ENCODE peak calls at places on chromosomes 7 and 10, in ten cellular contexts. F is uterus, C is IMR-90, Q is A549, R is gastrocnemius medialis, D is body of pancreas, I is esophagus muscularis mucosa, E is transverse colon, H is esophagus squamous epithelium, Y is H1. N is an unnamed sample. For H3K9me3, the result is how much of the 10 kb centered on the place peaks cover.

GRCh38 chr7:1597361-1597760 is 27.5 kb upstream of the PSMG3 start:
- DNase-seq in F (no peak), C (no peak), Q (no peak), R (no peak), D (no peak), I (no peak), E (no peak), H (no peak), Y (no peak), N (no peak)

GRCh38 chr7:24580283-24580946 is 7.2 kb downstream of the PALS2 start:
- DNase-seq in F (no peak), C (peak), Q (no peak), R (no peak), D (no peak), I (no peak), E (no peak), H (no peak), Y (no peak), N (no peak)

GRCh38 chr7:28155964-28156363 is 24.6 kb downstream of the JAZF1 start:
- DNase-seq in F (no peak), C (peak), Q (no peak), R (no peak), D (peak), I (no peak), E (no peak), H (no peak), Y (no peak), N (no peak)

GRCh38 chr10:18279202-18279601 is 139.0 kb downstream of the CACNB2 start:
- DNase-seq in F (no peak), C (peak), Q (no peak), R (no peak), D (no peak), I (no peak), E (no peak), H (no peak), Y (no peak), N (no peak)

GRCh38 chr10:70137927-70138883 is 5.6 kb upstream of the AIFM2 start:
- DNase-seq in F (peak), C (no peak), Q (no peak), R (no peak), D (no peak), I (no peak), E (peak), H (no peak), Y (no peak), N (no peak)

GRCh38 chr10:125823663-125824251 is 411 bp downstream of the BCCIP start:
- DNase-seq in F (no peak), C (peak), Q (no peak), R (no peak), D (no peak), I (no peak), E (no peak), H (no peak), Y (no peak), N (no peak)

GRCh38 chr10:89228136-89228535 is 21.0 kb upstream of the CH25H start:
- DNase-seq in F (no peak), C (no peak), Q (no peak), R (no peak), D (no peak), I (peak), E (no peak), H (no peak), Y (no peak), N (no peak)

GRCh38 chr10:46545861-46546590 is 10.4 kb downstream of the GPRIN2 start:
- DNase-seq in F (no peak), C (no peak), Q (peak), R (peak), D (no peak), I (no peak), E (no peak), H (no peak), Y (no peak), N (peak)

GRCh38 chr10:75772153-75772887 is 340.9 kb downstream of the LRMDA start:
- DNase-seq in F (no peak), C (no peak), Q (no peak), R (no peak), D (peak), I (no peak), E (no peak), H (no peak), Y (no peak), N (no peak)

GRCh38 chr10:8404721-8405120 is 350.2 kb downstream of the GATA3 start:
- DNase-seq in F (no peak), C (no peak), Q (no peak), R (no peak), D (no peak), I (no peak), E (no peak), H (no peak), Y (no peak), N (no peak)

GRCh38 chr10:5887641-5888040 is 2.1 kb downstream of the ANKRD16 start:
- DNase-seq in F (no peak), C (no peak), Q (no peak), R (no peak), D (no peak), I (no peak), E (no peak), H (no peak), Y (no peak), N (no peak)

GRCh38 chr10:109934958-109935793 is 11.9 kb upstream of the XPNPEP1 start:
- DNase-seq in F (no peak), C (peak), Q (no peak), R (no peak), D (peak), I (no peak), E (no peak), H (no peak), Y (peak), N (peak)

GRCh38 chr10:116710021-116710420 is 32.3 kb downstream of the HSPA12A start:
- DNase-seq in F (no peak), C (no peak), Q (no peak), R (no peak), D (no peak), I (no peak), E (no peak), H (no peak), Y (no peak), N (no peak)

GRCh38 chr10:132961864-132962622 is 19.7 kb upstream of the CFAP46 start:
- DNase-seq in F (peak), C (peak), Q (peak), R (no peak), D (peak), I (no peak), E (peak), H (no peak), Y (peak), N (peak)

GRCh38 chr10:103757531-103758293 is 97.7 kb downstream of the SH3PXD2A start:
- DNase-seq in F (no peak), C (peak), Q (peak), R (peak), D (peak), I (no peak), E (peak), H (no peak), Y (no peak), N (no peak)

GRCh38 chr10:24434961-24435360 is 226.0 kb downstream of the KIAA1217 start:
- DNase-seq in F (no peak), C (no peak), Q (no peak), R (no peak), D (no peak), I (no peak), E (no peak), H (no peak), Y (no peak), N (no peak)

GRCh38 chr10:29189272-29189671 is 99.6 kb upstream of the LYZL1 start:
- DNase-seq in F (no peak), C (no peak), Q (no peak), R (peak), D (no peak), I (no peak), E (no peak), H (no peak), Y (no peak), N (no peak)

GRCh38 chr7:35019179-35019729 is 18.0 kb downstream of the DPY19L1 start:
- DNase-seq in F (no peak), C (no peak), Q (no peak), R (no peak), D (no peak), I (no peak), E (no peak), H (no peak), Y (no peak), N (no peak)

GRCh38 chr10:95273393-95274312 is 17.1 kb downstream of the PDLIM1 start:
- DNase-seq in F (peak), C (peak), Q (peak), R (peak), D (peak), I (peak), E (peak), H (no peak), Y (no peak), N (peak)

GRCh38 chr7:33903770-33904679 is 1.3 kb upstream of the BMPER start:
- DNase-seq in F (peak), C (peak), Q (peak), R (peak), D (peak), I (no peak), E (peak), H (no peak), Y (no peak), N (peak)

GRCh38 chr10:117174439-117175214 is 22.7 kb upstream of the KCNK18 start:
- DNase-seq in F (peak), C (peak), Q (peak), R (peak), D (peak), I (peak), E (peak), H (no peak), Y (peak), N (peak)

GRCh38 chr7:105256621-105257283 is 132.0 kb downstream of the SRPK2 start:
- DNase-seq in F (no peak), C (no peak), Q (no peak), R (no peak), D (no peak), I (no peak), E (no peak), H (no peak), Y (no peak), N (no peak)

GRCh38 chr10:101939718-101940117 is 96.1 kb upstream of the KCNIP2 start:
- DNase-seq in F (no peak), C (no peak), Q (no peak), R (no peak), D (no peak), I (no peak), E (no peak), H (no peak), Y (no peak), N (no peak)

GRCh38 chr7:35253182-35253679 is 669 bp downstream of the TBX20 start:
- DNase-seq in F (no peak), C (no peak), Q (peak), R (no peak), D (no peak), I (no peak), E (no peak), H (no peak), Y (no peak), N (no peak)

GRCh38 chr10:125162181-125162906 is 2.0 kb upstream of the CTBP2 start:
- DNase-seq in F (no peak), C (no peak), Q (no peak), R (no peak), D (no peak), I (no peak), E (no peak), H (no peak), Y (no peak), N (no peak)

GRCh38 chr10:10891437-10891836 is 126.2 kb upstream of the CELF2 start:
- DNase-seq in F (no peak), C (peak), Q (no peak), R (peak), D (no peak), I (no peak), E (no peak), H (no peak), Y (no peak), N (no peak)

GRCh38 chr10:117541909-117542705 is 439 bp upstream of the EMX2 start:
- DNase-seq in F (peak), C (peak), Q (peak), R (peak), D (no peak), I (no peak), E (no peak), H (no peak), Y (no peak), N (no peak)

GRCh38 chr10:8499312-8499711 is 444.8 kb downstream of the GATA3 start:
- DNase-seq in F (no peak), C (no peak), Q (no peak), R (no peak), D (no peak), I (no peak), E (no peak), H (no peak), Y (no peak), N (no peak)

GRCh38 chr7:31126976-31127375 is 74.9 kb downstream of the ADCYAP1R1 start:
- DNase-seq in F (no peak), C (peak), Q (no peak), R (no peak), D (no peak), I (no peak), E (no peak), H (no peak), Y (no peak), N (no peak)

GRCh38 chr7:836429-836828 is 4.2 kb downstream of the SUN1 start:
- DNase-seq in F (no peak), C (peak), Q (peak), R (peak), D (no peak), I (no peak), E (peak), H (no peak), Y (no peak), N (no peak)

GRCh38 chr7:154679689-154680088 is 323.2 kb downstream of the PAXIP1 start:
- DNase-seq in F (no peak), C (no peak), Q (no peak), R (no peak), D (no peak), I (no peak), E (no peak), H (no peak), Y (no peak), N (no peak)

GRCh38 chr7:154677454-154677853 is 325.5 kb downstream of the PAXIP1 start:
- DNase-seq in F (no peak), C (no peak), Q (no peak), R (no peak), D (no peak), I (no peak), E (no peak), H (no peak), Y (no peak), N (no peak)

GRCh38 chr7:154684651-154685563 is 318.0 kb downstream of the PAXIP1 start:
- DNase-seq in F (no peak), C (no peak), Q (no peak), R (no peak), D (no peak), I (no peak), E (peak), H (no peak), Y (no peak), N (no peak)

GRCh38 chr7:154682003-154682402 is 320.9 kb downstream of the PAXIP1 start:
- DNase-seq in F (no peak), C (no peak), Q (no peak), R (no peak), D (no peak), I (no peak), E (no peak), H (no peak), Y (no peak), N (no peak)

DNA sequence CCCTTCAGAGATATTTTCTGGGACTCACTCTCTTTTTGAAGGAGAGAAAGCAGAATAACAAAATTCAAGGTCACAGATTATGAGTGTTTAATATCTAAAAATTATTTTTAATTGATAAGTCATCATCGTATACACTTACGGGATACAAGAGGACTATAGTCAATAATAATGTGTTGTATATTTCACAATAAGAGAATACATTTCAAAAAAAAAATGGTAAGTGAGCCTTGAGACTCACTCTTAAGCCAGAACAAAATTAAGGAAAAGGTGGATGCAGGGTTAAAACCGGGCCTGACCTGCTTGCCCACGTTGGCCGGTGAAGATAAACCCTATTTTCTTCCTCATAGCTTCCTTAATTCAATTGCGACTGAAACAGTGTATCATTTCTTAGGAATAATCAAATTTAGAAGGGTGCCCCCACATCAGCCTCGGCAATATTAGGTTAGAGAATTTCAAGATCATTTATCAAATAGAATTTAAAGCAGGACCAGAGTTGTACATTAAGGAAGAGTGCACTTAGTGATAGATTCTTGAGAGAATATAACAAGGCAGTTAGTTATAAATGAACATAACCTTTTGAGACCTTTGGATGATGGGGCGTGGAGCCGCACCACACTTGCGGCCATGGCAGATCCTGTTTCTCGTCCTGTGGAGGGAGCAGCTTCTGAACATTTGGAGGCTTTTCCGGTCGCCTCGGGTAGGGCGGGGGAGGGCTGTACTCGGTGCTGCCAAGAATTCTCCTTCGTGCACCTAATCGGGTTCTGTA is 321.8 kb downstream of the PAXIP1 start:
- DNase-seq in F (no peak), C (no peak), Q (no peak), R (no peak), D (no peak), I (no peak), E (no peak), H (no peak), Y (no peak), N (no peak)
- TF ChIP-seq POLR2A in F (no peak), C (no peak), Q (no peak), R (no peak), D (no peak), I (no peak), E (no peak), H (no peak), Y (no peak), N (no peak)

DNA sequence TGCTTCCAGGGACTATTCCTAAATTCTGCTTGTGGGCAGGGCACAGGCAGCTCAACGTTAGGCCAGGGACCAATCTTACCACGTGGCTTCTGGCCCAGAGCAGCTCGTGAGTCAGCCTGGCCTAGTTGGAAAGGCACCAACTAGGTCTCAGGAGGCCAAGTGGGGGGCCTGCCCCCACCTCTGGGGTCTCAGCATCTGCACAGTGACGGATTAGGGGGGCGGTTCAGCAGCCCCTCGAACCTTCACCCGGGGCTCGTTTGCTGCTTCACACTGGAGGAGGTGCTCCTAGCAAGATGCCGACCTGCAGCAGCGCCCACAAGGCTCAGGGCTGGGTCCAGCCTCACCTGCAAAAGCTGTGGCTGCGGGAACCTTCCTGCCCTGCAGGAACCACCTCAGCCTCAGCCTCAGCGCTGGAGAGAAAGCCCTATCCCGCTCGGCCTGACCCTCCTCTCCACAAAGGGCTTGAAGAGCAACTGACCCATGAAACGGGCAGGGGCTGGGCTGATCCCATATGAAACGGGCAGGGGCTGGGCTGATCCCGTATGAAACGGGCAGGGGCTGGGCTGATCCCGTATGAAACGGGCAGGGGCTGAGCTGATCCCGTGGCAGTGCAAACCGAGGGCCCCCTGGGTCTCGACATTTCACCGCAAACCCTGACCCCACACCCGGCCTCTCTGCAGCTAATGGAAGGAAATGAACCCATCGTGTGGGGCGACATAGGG is 447.5 kb downstream of the DNAJB6 start:
- DNase-seq in F (no peak), C (no peak), Q (no peak), R (no peak), D (no peak), I (no peak), E (no peak), H (no peak), Y (no peak), N (no peak)
- H3K9me3 ChIP-seq in F (under half), C (half or more), Q (under half), R (under half), D (under half), I (under half), E (under half), H (under half), Y (under half), N (under half)

DNA sequence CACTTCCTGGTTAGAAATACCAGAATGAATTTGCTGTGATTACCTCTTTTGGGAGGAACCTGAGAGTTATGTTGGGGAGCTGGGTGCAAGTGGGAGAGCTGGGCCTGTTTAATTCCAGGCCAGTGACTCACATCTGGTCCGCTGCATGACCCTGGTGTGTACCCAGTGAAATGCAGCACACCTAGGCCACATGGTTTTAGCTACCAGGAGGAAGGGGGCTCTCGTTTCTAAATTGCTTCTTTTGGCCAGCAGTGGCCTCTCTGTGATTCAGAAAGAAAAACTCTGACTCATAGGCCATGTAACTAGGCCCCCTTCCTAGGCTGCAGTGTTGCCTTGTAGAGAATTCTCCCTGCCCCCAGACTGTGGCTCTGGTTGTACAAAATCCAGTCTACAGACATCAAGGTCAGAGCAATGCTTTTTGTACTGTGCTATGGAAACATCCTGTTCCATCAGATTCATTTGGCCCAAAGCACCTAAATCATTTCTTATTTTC is 6.7 kb downstream of the AGFG2 start:
- DNase-seq in F (peak), C (peak), Q (peak), R (peak), D (peak), I (no peak), E (peak), H (no peak), Y (no peak), N (peak)
- TF ChIP-seq POLR2A in F (no peak), C (no peak), Q (no peak), R (no peak), D (no peak), I (no peak), E (no peak), H (no peak), Y (peak), N (no peak)

GRCh38 chr10:131174211-131174565 is 137.3 kb downstream of the TCERG1L start:
- DNase-seq in F (no peak), C (no peak), Q (no peak), R (no peak), D (no peak), I (no peak), E (no peak), H (no peak), Y (no peak), N (no peak)
- H3K9me3 ChIP-seq in F (under half), C (half or more), Q (under half), R (under half), D (under half), I (under half), E (under half), H (under half), Y (under half), N (under half)

DNA sequence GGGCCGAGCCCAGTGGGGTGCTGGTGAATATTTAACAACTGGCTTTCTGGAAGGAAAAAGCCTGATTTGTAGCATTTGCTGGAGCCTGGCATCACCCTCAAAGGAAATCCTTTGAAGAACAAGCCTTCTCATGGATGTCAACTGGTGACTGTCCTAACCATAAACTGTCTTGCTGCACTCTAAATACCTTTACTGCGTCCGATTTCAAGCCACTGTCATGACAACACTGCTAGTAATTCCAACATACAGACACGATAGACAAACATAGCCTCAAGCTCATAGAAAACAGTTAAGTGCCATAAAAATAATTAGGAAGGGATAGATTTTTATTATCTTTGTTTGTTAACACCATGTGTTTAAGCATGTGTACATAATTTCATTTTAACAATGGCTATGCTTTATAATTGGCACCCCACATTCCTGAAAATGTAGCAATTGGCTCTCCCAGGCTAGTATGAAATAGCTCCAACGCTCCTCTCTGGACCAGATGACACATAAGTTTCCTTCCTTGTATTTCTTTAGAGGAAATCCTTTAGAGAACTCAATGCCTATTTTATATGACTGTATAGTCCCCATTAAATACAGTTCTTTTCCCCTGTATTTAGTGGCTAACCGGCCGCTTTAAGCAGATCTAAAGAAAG is 273.3 kb downstream of the PRPF18 start:
- DNase-seq in F (no peak), C (no peak), Q (no peak), R (no peak), D (no peak), I (no peak), E (no peak), H (no peak), Y (no peak), N (no peak)
- TF ChIP-seq POLR2A in F (no peak), C (no peak), Q (no peak), R (no peak), D (no peak), I (no peak), E (no peak), H (no peak), Y (no peak), N (no peak)